ENCODE peak calls at places on chromosomes 13 and 19, in four cellular contexts. M, Y, H and S are unnamed samples.

GRCh38 chr19:15840833-15841232 is 25.4 kb upstream of the OR10H1 start:
- DNase-seq in Y (no peak), M (no peak), H (no peak), S (no peak)

GRCh38 chr19:43504426-43505185 is at the start of gene PHLDB3:
- DNase-seq in M (no peak), H (peak; percentile 25), Y (peak; percentile 44), S (peak; percentile 33)

GRCh38 chr19:41206926-41207750 is 11.9 kb upstream of the AXL start:
- DNase-seq in M (no peak), H (no peak), Y (peak; percentile 83), S (peak; percentile 94)

GRCh38 chr19:29809795-29810503 is 1.8 kb upstream of the CCNE1 start:
- DNase-seq in H (no peak), Y (no peak), M (no peak), S (no peak)

GRCh38 chr13:39462456-39462855 is 140.5 kb downstream of the LHFPL6 start:
- DNase-seq in H (peak; percentile 67), M (peak; percentile 28), Y (no peak), S (no peak)

GRCh38 chr19:52369463-52370340 is at the start of gene ZNF880:
- DNase-seq in Y (peak; percentile 94), H (peak; percentile 88), M (peak; percentile 93), S (peak; percentile 98)

GRCh38 chr19:53865523-53865917 is 2.2 kb upstream of the MYADM start:
- DNase-seq in M (peak; percentile 18), H (no peak), Y (no peak), S (no peak)

GRCh38 chr19:16040642-16041041 is 35.7 kb upstream of the TPM4 start:
- DNase-seq in Y (no peak), H (no peak), M (peak; percentile 17), S (no peak)

GRCh38 chr13:91347996-91348905 is 764 bp downstream of the MIR17HG start:
- DNase-seq in H (peak; percentile 33), M (peak; percentile 28), Y (peak; percentile 53), S (peak; percentile 84)

GRCh38 chr13:94710881-94711560 is 1.3 kb downstream of the SOX21 start:
- DNase-seq in Y (no peak), H (no peak), M (peak; percentile 20), S (no peak)

GRCh38 chr19:27822336-27822735 is 1390.6 kb downstream of the UQCRFS1 start:
- DNase-seq in H (peak; percentile 70), M (no peak), Y (no peak), S (no peak)

GRCh38 chr13:102870677-102871415 is 25.0 kb downstream of the ERCC5 start:
- DNase-seq in Y (peak; percentile 37), H (peak; percentile 74), M (peak; percentile 66), S (peak; percentile 65)

GRCh38 chr19:49113762-49114629 is at the start of gene LIN7B:
- DNase-seq in H (peak; percentile 43), M (peak; percentile 57), Y (peak; percentile 65), S (peak; percentile 91)

GRCh38 chr19:2478324-2478755 is 2.4 kb downstream of the GADD45B start:
- DNase-seq in M (peak; percentile 89), H (peak; percentile 72), Y (peak; percentile 77), S (peak; percentile 86)

GRCh38 chr13:74562381-74562780 is 428.2 kb upstream of the KLF12 start:
- DNase-seq in H (peak; percentile 68), Y (no peak), M (no peak), S (no peak)

GRCh38 chr13:30898721-30899188 is 7.3 kb upstream of the MEDAG start:
- DNase-seq in H (peak; percentile 97), M (peak; percentile 100), Y (peak; percentile 54), S (peak; percentile 62)
- H3K27ac ChIP-seq in H (peak overlapping the region; percentile 68), M (peak overlapping the region; percentile 71), Y (no peak overlapping the region), S (peak overlapping the region; percentile 48)

GRCh38 chr19:35748106-35749020 is at the start of gene LIN37:
- DNase-seq in M (peak; percentile 100), H (peak; percentile 98), Y (peak; percentile 100), S (peak; percentile 99)
- H3K4me1 ChIP-seq in M (peaks cover 22% of the 10 kb centered on the region), H (peaks cover 6% of the 10 kb centered on the region), Y (peaks cover 42% of the 10 kb centered on the region), S (peaks cover 4% of the 10 kb centered on the region)

GRCh38 chr19:45451850-45452387 is 15.9 kb upstream of the FOSB start:
- DNase-seq in H (no peak), M (no peak), Y (no peak), S (no peak)
- H3K27ac ChIP-seq in H (peak overlapping the region; percentile 98), M (no peak overlapping the region), Y (peak overlapping the region; percentile 38), S (peak overlapping the region; percentile 38)

GRCh38 chr19:797528-798414 is 519 bp downstream of the PTBP1 start:
- DNase-seq in H (peak; percentile 85), Y (peak; percentile 94), M (peak; percentile 86), S (peak; percentile 97)
- H3K4me1 ChIP-seq in H (peaks cover 24% of the 10 kb centered on the region), Y (peaks cover 51% of the 10 kb centered on the region), M (peaks cover 34% of the 10 kb centered on the region), S (peaks cover 19% of the 10 kb centered on the region)

GRCh38 chr13:37870895-37871550 is 1.5 kb upstream of the TRPC4 start:
- DNase-seq in M (peak; percentile 81), H (peak; percentile 81), Y (no peak), S (no peak)

GRCh38 chr13:37870489-37870845 is 895 bp upstream of the TRPC4 start:
- DNase-seq in Y (no peak), H (no peak), M (no peak), S (no peak)

GRCh38 chr13:37869506-37869755 is 141 bp downstream of the TRPC4 start:
- DNase-seq in H (no peak), M (no peak), Y (no peak), S (no peak)

GRCh38 chr13:37868691-37869505 is 674 bp downstream of the TRPC4 start:
- DNase-seq in H (peak; percentile 58), Y (no peak), M (peak; percentile 65), S (no peak)

DNA sequence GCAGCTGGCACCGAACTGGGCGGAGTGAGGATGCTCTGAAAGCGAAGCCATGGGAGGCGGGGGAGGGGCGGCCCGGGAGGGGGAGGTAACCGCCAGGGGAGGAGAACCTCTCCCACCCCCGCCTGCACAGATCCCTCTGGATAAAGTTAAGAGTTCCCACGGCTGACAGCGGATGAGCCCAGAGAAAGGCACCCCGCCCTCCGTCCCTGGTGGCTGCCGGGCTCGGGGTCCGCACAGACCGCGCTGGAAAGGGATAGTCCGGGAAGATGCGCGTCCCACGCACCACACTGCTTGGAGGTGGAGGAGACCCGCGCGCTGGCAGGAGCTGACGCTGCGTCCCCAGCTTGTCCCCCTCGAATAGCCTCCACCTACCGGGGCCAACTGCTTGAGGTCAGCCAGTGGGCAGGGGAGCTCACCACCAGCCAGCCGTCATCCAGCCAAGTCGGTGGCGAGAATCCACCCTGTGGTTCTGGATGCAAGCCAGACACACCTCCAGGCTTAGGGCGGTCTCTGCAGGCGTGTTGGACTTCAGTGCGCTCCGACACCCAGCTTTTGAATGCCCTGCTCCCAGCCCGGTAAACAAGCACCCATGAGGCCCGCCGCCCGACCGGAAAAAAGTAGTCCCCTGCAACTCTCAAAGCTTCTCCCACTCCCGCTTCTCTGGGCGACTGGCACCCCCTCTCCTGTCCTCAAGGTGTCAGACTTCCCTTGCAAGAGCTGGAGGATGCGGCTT is at the start of gene TRPC4:
- DNase-seq in Y (peak; percentile 19), M (peak; percentile 80), H (peak; percentile 76), S (peak; percentile 41)
- H3K27ac ChIP-seq in Y (no peak within 1 kb of the TSS), M (no peak within 1 kb of the TSS), H (peak within 1 kb of the TSS; percentile 56), S (no peak within 1 kb of the TSS)

GRCh38 chr13:99361197-99361596 is 54.0 kb upstream of the GPR183 start:
- DNase-seq in H (no peak), Y (no peak), M (no peak), S (no peak)
- H3K4me1 ChIP-seq in H (peaks cover 5% of the 10 kb centered on the region), Y (peaks cover 6% of the 10 kb centered on the region), M (peaks cover 4% of the 10 kb centered on the region), S (peaks cover 2% of the 10 kb centered on the region)

GRCh38 chr19:37977992-37978391 is 71.0 kb downstream of the SIPA1L3 start:
- DNase-seq in Y (no peak), H (peak; percentile 98), M (peak; percentile 88), S (no peak)

GRCh38 chr19:37981785-37982475 is 74.9 kb downstream of the SIPA1L3 start:
- DNase-seq in H (peak; percentile 96), M (peak; percentile 67), Y (no peak), S (no peak)

GRCh38 chr19:37982655-37983054 is 75.6 kb downstream of the SIPA1L3 start:
- DNase-seq in Y (no peak), H (no peak), M (no peak), S (no peak)

GRCh38 chr19:37979547-37980082 is 72.6 kb downstream of the SIPA1L3 start:
- DNase-seq in Y (no peak), M (no peak), H (peak; percentile 69), S (no peak)

GRCh38 chr19:37980419-37980975 is 73.5 kb downstream of the SIPA1L3 start:
- DNase-seq in Y (no peak), M (no peak), H (peak; percentile 52), S (peak; percentile 64)
- H3K27ac ChIP-seq in Y (no peak overlapping the region), M (peak overlapping the region; percentile 82), H (peak overlapping the region; percentile 32), S (no peak overlapping the region)

GRCh38 chr13:99419591-99420243 is 81.6 kb upstream of the TM9SF2 start:
- DNase-seq in Y (no peak), M (no peak), H (no peak), S (no peak)

GRCh38 chr13:99418663-99419140 is 82.6 kb upstream of the TM9SF2 start:
- DNase-seq in H (no peak), Y (no peak), M (no peak), S (no peak)

GRCh38 chr13:99421271-99421670 is 80.0 kb upstream of the TM9SF2 start:
- DNase-seq in M (no peak), H (no peak), Y (no peak), S (no peak)

GRCh38 chr13:99422556-99423220 is 78.6 kb upstream of the TM9SF2 start:
- DNase-seq in H (no peak), M (no peak), Y (no peak), S (no peak)

DNA sequence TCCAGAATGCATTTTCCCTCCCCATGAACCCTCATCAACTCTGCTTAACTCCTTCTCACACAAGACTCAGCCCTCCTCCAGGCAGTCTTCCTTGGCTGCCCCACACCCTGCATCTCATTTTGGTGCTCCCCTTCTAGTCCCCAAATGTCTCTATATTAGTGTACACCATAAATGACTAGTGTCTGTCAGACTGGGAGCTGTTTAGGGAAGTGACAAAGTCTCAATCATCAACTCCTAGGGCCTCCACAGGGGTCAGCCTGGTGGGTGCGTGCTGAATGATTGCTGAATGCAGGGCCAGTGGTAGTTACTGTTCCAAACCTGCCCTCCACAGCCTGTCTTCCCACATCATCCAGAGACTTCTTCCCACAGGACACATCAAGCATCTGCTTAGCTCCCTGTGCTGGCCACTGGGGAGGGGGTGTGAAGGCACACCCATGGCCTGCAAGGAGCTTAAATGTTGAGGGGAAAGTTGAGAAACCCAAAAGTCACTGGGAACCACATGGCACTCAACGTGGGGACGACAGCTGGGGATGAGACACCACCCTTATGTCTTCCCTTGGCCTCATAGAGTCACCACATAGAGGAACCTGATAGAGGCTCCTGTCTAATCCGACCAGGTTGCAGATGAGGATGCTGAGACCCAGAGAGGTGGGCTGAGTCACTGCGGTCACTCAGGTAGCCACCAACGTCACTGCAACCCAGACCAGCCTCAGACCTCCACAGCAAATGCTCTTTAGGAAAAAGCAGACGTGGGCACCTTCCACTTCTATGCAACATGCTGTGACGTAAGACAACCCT is 79.3 kb upstream of the TM9SF2 start:
- DNase-seq in M (no peak), Y (no peak), H (no peak), S (no peak)
- H3K4me1 ChIP-seq in M (peaks cover 8% of the 10 kb centered on the region), Y (no peaks in the 10 kb centered on the region), H (no peaks in the 10 kb centered on the region), S (no peaks in the 10 kb centered on the region)